ENCODE peak calls at places on chromosome 19, in ten cellular contexts. One of them, this sample, is unnamed.

GRCh38 chr19:19034204-19034624 is 811 bp downstream of the ARMC6 start:
- DNase-seq in astrocyte: peak; percentile 42
- DNase-seq in fibroblast of lung: peak; percentile 60
- DNase-seq in PC-3: peak; percentile 82
- DNase-seq in AG04450: no peak
- DNase-seq in cardiac fibroblast: peak; percentile 71
- DNase-seq in kidney epithelial cell: no peak
- DNase-seq in Caco-2: peak; percentile 80
- DNase-seq in HCT116: peak; percentile 60
- DNase-seq in psoas muscle: no peak
- DNase-seq in this sample: peak; percentile 80

GRCh38 chr19:40831502-40832430 is 18.5 kb downstream of the CYP2A6 start:
- DNase-seq in astrocyte: peak; percentile 75
- DNase-seq in fibroblast of lung: peak; percentile 79
- DNase-seq in PC-3: peak; percentile 92
- DNase-seq in AG04450: peak; percentile 96
- DNase-seq in cardiac fibroblast: peak; percentile 79
- DNase-seq in kidney epithelial cell: peak; percentile 74
- DNase-seq in Caco-2: peak; percentile 74
- DNase-seq in HCT116: no peak
- DNase-seq in psoas muscle: no peak
- DNase-seq in this sample: no peak

GRCh38 chr19:16877581-16877980 is 11.2 kb upstream of the F2RL3 start:
- DNase-seq in astrocyte: peak; percentile 11
- DNase-seq in fibroblast of lung: peak; percentile 27
- DNase-seq in PC-3: no peak
- DNase-seq in AG04450: no peak
- DNase-seq in cardiac fibroblast: no peak
- DNase-seq in kidney epithelial cell: no peak
- DNase-seq in Caco-2: no peak
- DNase-seq in HCT116: no peak
- DNase-seq in psoas muscle: no peak
- DNase-seq in this sample: no peak

GRCh38 chr19:48853483-48853882 is 14.9 kb downstream of the PLEKHA4 start:
- DNase-seq in astrocyte: no peak
- DNase-seq in fibroblast of lung: no peak
- DNase-seq in PC-3: no peak
- DNase-seq in AG04450: no peak
- DNase-seq in cardiac fibroblast: no peak
- DNase-seq in kidney epithelial cell: no peak
- DNase-seq in Caco-2: no peak
- DNase-seq in HCT116: no peak
- DNase-seq in psoas muscle: no peak
- DNase-seq in this sample: no peak

GRCh38 chr19:47122359-47123335 is 8.0 kb upstream of the SAE1 start:
- DNase-seq in astrocyte: peak; percentile 83
- DNase-seq in fibroblast of lung: peak; percentile 87
- DNase-seq in PC-3: peak; percentile 69
- DNase-seq in AG04450: no peak
- DNase-seq in cardiac fibroblast: peak; percentile 87
- DNase-seq in kidney epithelial cell: no peak
- DNase-seq in Caco-2: peak; percentile 48
- DNase-seq in HCT116: no peak
- DNase-seq in psoas muscle: no peak
- DNase-seq in this sample: no peak

GRCh38 chr19:11324079-11324661 is 15.3 kb downstream of the RAB3D start:
- DNase-seq in astrocyte: peak; percentile 85
- DNase-seq in fibroblast of lung: peak; percentile 90
- DNase-seq in PC-3: peak; percentile 57
- DNase-seq in AG04450: peak; percentile 65
- DNase-seq in cardiac fibroblast: peak; percentile 97
- DNase-seq in kidney epithelial cell: peak; percentile 88
- DNase-seq in Caco-2: peak; percentile 19
- DNase-seq in HCT116: no peak
- DNase-seq in psoas muscle: peak; percentile 85
- DNase-seq in this sample: peak; percentile 88

GRCh38 chr19:4582112-4582553 is 22.6 kb upstream of the SEMA6B start:
- DNase-seq in astrocyte: peak; percentile 21
- DNase-seq in fibroblast of lung: peak; percentile 27
- DNase-seq in PC-3: no peak
- DNase-seq in AG04450: no peak
- DNase-seq in cardiac fibroblast: no peak
- DNase-seq in kidney epithelial cell: no peak
- DNase-seq in Caco-2: no peak
- DNase-seq in HCT116: no peak
- DNase-seq in psoas muscle: no peak
- DNase-seq in this sample: no peak

GRCh38 chr19:18972301-18972831 is 31.3 kb upstream of the HOMER3 start:
- DNase-seq in astrocyte: no peak
- DNase-seq in fibroblast of lung: peak; percentile 11
- DNase-seq in PC-3: no peak
- DNase-seq in AG04450: no peak
- DNase-seq in cardiac fibroblast: peak; percentile 63
- DNase-seq in kidney epithelial cell: no peak
- DNase-seq in Caco-2: no peak
- DNase-seq in HCT116: no peak
- DNase-seq in psoas muscle: no peak
- DNase-seq in this sample: no peak

GRCh38 chr19:19551862-19552192 is 13.8 kb downstream of the CILP2 start:
- DNase-seq in astrocyte: peak; percentile 65
- DNase-seq in fibroblast of lung: peak; percentile 74
- DNase-seq in PC-3: no peak
- DNase-seq in AG04450: no peak
- DNase-seq in cardiac fibroblast: no peak
- DNase-seq in kidney epithelial cell: no peak
- DNase-seq in Caco-2: no peak
- DNase-seq in HCT116: no peak
- DNase-seq in psoas muscle: no peak
- DNase-seq in this sample: no peak

GRCh38 chr19:39474139-39474620 is 6.5 kb upstream of the TIMM50 start:
- DNase-seq in astrocyte: no peak
- DNase-seq in fibroblast of lung: peak; percentile 24
- DNase-seq in PC-3: peak; percentile 26
- DNase-seq in AG04450: no peak
- DNase-seq in cardiac fibroblast: peak; percentile 31
- DNase-seq in kidney epithelial cell: no peak
- DNase-seq in Caco-2: peak; percentile 88
- DNase-seq in HCT116: no peak
- DNase-seq in psoas muscle: peak; percentile 82
- DNase-seq in this sample: peak; percentile 82

GRCh38 chr19:55246462-55247451 is 12.1 kb downstream of the PPP6R1 start:
- DNase-seq in astrocyte: no peak
- DNase-seq in fibroblast of lung: no peak
- DNase-seq in PC-3: no peak
- DNase-seq in AG04450: no peak
- DNase-seq in cardiac fibroblast: no peak
- DNase-seq in kidney epithelial cell: no peak
- DNase-seq in Caco-2: no peak
- DNase-seq in HCT116: no peak
- DNase-seq in psoas muscle: peak; percentile 28
- DNase-seq in this sample: no peak

GRCh38 chr19:53112286-53112685 is 9.1 kb upstream of the ZNF160 start:
- DNase-seq in astrocyte: peak; percentile 26
- DNase-seq in fibroblast of lung: peak; percentile 34
- DNase-seq in PC-3: peak; percentile 31
- DNase-seq in AG04450: no peak
- DNase-seq in cardiac fibroblast: peak; percentile 15
- DNase-seq in kidney epithelial cell: no peak
- DNase-seq in Caco-2: no peak
- DNase-seq in HCT116: no peak
- DNase-seq in psoas muscle: no peak
- DNase-seq in this sample: no peak

GRCh38 chr19:55355213-55355821 is 798 bp upstream of the COX6B2 start:
- DNase-seq in astrocyte: no peak
- DNase-seq in fibroblast of lung: no peak
- DNase-seq in PC-3: peak; percentile 66
- DNase-seq in AG04450: no peak
- DNase-seq in cardiac fibroblast: no peak
- DNase-seq in kidney epithelial cell: no peak
- DNase-seq in Caco-2: no peak
- DNase-seq in HCT116: no peak
- DNase-seq in psoas muscle: no peak
- DNase-seq in this sample: no peak

DNA sequence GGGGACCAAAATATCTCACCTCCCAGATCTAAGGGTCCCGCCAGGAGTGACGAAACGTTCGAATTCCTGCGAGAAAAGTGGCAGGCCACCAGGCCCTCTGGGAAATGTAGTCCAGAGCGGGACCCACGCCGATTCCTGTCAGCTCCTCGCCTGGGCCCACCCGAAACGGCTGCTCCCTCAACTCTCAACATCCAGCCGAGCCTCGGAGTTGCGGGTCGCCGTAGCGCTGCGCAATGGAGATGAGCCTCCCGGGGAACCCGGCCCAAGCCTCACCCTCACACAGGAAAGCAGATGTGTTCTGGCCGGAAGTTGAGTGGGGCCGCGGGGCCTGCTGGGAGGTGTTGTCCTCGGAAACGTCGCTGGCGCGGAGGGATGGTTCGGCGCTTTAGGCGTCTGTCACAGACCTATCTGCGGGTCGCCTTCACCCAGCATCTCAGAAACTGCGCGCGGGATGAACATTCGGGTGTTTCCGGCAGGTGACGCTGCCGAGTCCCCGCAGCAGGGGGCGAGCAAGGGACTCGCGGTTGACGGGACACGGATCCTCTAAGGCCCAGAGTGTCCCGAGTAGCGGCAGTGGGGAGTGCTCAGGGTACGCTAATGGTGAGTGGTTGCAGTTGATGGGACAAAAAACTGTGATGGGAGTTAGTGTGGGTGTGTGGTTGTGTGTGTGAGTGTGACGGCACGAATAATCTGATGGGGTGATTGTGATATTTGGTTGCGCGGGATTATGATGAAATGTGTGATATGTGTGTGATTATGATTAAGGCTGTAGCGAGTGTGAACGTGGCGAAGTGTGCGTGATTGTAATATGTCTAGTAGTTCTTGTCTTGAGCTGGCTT is at the start of the genes ZNF568 and ZNF829:
- DNase-seq in astrocyte: peak; percentile 85
- DNase-seq in fibroblast of lung: peak; percentile 90
- DNase-seq in PC-3: no peak
- DNase-seq in AG04450: peak; percentile 36
- DNase-seq in cardiac fibroblast: peak; percentile 92
- DNase-seq in kidney epithelial cell: peak; percentile 53
- DNase-seq in Caco-2: no peak
- DNase-seq in HCT116: no peak
- DNase-seq in psoas muscle: peak; percentile 95
- DNase-seq in this sample: peak; percentile 95
- TF ChIP-seq CTCF in astrocyte: peak; percentile 45
- TF ChIP-seq CTCF in fibroblast of lung: peak; percentile 66
- TF ChIP-seq CTCF in PC-3: no peak
- TF ChIP-seq CTCF in AG04450: peak; percentile 71
- TF ChIP-seq CTCF in cardiac fibroblast: peak; percentile 79
- TF ChIP-seq CTCF in kidney epithelial cell: peak; percentile 77
- TF ChIP-seq CTCF in Caco-2: no peak
- TF ChIP-seq CTCF in HCT116: no peak
- TF ChIP-seq CTCF in psoas muscle: peak; percentile 57
- TF ChIP-seq CTCF in this sample: peak; percentile 52

GRCh38 chr19:51740356-51740755 is 11.3 kb downstream of the FPR1 start:
- DNase-seq in astrocyte: no peak
- DNase-seq in fibroblast of lung: no peak
- DNase-seq in PC-3: no peak
- DNase-seq in AG04450: no peak
- DNase-seq in cardiac fibroblast: peak; percentile 21
- DNase-seq in kidney epithelial cell: no peak
- DNase-seq in Caco-2: no peak
- DNase-seq in HCT116: no peak
- DNase-seq in psoas muscle: no peak
- DNase-seq in this sample: no peak
- H3K4me3 ChIP-seq in astrocyte: no peak overlapping the region
- H3K4me3 ChIP-seq in fibroblast of lung: no peak overlapping the region
- H3K4me3 ChIP-seq in PC-3: no peak overlapping the region
- H3K4me3 ChIP-seq in AG04450: no peak overlapping the region
- H3K4me3 ChIP-seq in cardiac fibroblast: no peak overlapping the region
- H3K4me3 ChIP-seq in kidney epithelial cell: no peak overlapping the region
- H3K4me3 ChIP-seq in Caco-2: no peak overlapping the region
- H3K4me3 ChIP-seq in HCT116: no peak overlapping the region
- H3K4me3 ChIP-seq in psoas muscle: no peak overlapping the region
- H3K4me3 ChIP-seq in this sample: no peak overlapping the region

GRCh38 chr19:12938054-12938535 is 314 bp upstream of the CALR start:
- DNase-seq in astrocyte: peak; percentile 97
- DNase-seq in fibroblast of lung: peak; percentile 99
- DNase-seq in PC-3: peak; percentile 100
- DNase-seq in AG04450: peak; percentile 99
- DNase-seq in cardiac fibroblast: peak; percentile 100
- DNase-seq in kidney epithelial cell: peak; percentile 92
- DNase-seq in Caco-2: peak; percentile 99
- DNase-seq in HCT116: peak; percentile 99
- DNase-seq in psoas muscle: peak; percentile 100
- DNase-seq in this sample: peak; percentile 99
- TF ChIP-seq CTCF in astrocyte: no peak
- TF ChIP-seq CTCF in fibroblast of lung: no peak
- TF ChIP-seq CTCF in PC-3: no peak
- TF ChIP-seq CTCF in AG04450: no peak
- TF ChIP-seq CTCF in cardiac fibroblast: no peak
- TF ChIP-seq CTCF in kidney epithelial cell: no peak
- TF ChIP-seq CTCF in Caco-2: no peak
- TF ChIP-seq CTCF in HCT116: no peak
- TF ChIP-seq CTCF in psoas muscle: no peak
- TF ChIP-seq CTCF in this sample: no peak

DNA sequence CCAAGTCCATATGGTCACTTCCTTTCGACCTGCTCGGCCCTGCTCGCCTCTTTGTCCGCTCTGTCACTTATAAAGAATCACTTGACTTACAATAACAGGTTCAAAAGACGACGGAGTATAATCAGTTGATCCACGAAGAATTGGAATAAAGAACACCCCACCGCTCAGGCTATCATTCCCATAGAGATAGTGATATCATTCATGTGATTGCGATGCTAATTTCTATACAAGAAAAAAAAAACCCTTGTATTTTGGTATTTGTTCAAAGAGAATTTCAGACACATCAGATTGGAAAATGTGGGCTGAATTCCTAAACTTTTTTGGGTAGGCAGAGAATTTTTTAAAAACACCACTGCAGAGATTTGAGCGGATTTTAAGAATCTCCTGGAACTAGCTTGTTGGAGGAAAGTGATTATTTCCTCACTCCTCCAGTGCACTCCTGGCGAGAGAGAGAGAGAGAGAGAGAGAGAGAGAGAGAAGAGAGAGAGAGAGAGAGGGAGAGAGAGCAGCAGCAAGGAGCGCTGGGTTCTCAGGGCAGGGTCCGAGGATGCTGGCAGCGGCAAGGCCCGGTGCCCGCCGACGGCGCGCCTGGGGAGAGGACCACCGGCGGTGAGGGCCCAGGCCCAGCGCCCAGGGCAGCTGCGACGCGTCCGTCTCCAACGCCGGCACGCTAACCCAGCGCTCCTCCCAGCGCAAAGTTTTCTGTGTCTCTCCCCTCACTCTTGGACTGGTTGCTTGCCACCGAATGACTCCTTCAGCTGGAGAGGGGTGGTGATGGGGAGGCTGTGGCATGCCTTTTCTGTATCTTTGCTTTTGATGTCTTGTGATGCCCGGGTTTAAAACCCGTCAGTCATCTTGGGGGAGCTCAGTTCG is 149.0 kb upstream of the ZNF536 start:
- DNase-seq in astrocyte: no peak
- DNase-seq in fibroblast of lung: no peak
- DNase-seq in PC-3: no peak
- DNase-seq in AG04450: no peak
- DNase-seq in cardiac fibroblast: no peak
- DNase-seq in kidney epithelial cell: no peak
- DNase-seq in Caco-2: no peak
- DNase-seq in HCT116: no peak
- DNase-seq in psoas muscle: no peak
- DNase-seq in this sample: no peak
- H3K4me3 ChIP-seq in astrocyte: no peak overlapping the region
- H3K4me3 ChIP-seq in fibroblast of lung: no peak overlapping the region
- H3K4me3 ChIP-seq in PC-3: no peak overlapping the region
- H3K4me3 ChIP-seq in AG04450: no peak overlapping the region
- H3K4me3 ChIP-seq in cardiac fibroblast: no peak overlapping the region
- H3K4me3 ChIP-seq in kidney epithelial cell: no peak overlapping the region
- H3K4me3 ChIP-seq in Caco-2: no peak overlapping the region
- H3K4me3 ChIP-seq in HCT116: no peak overlapping the region
- H3K4me3 ChIP-seq in psoas muscle: no peak overlapping the region
- H3K4me3 ChIP-seq in this sample: no peak overlapping the region